ENCODE peak calls at places on chromosomes 2 and 18, in nine cellular contexts. X is bronchial epithelial cell, P is colonic mucosa, Z is endodermal cell, C is neural crest cell, Y is heart left ventricle, J is HFFc6, O is A549, N is cardiac muscle cell. K is an unnamed sample.

GRCh38 chr2:220006152-220006551 is 378.7 kb downstream of the SLC4A3 start:
- DNase-seq in X (no peak), P (no peak), Z (no peak), C (no peak), Y (no peak), J (no peak), O (no peak), N (peak; percentile 82), K (no peak)

GRCh38 chr18:70219688-70220087 is 14.2 kb upstream of the RTTN start:
- DNase-seq in X (peak; percentile 80), P (no peak), Z (no peak), C (no peak), Y (no peak), J (no peak), O (no peak), N (no peak), K (no peak)

GRCh38 chr2:239920616-239921365 is 104.4 kb downstream of the NDUFA10 start:
- DNase-seq in X (no peak), P (peak; percentile 9), Z (peak; percentile 26), C (no peak), Y (no peak), J (no peak), O (no peak), N (no peak), K (no peak)

GRCh38 chr18:61926532-61926931 is 33.7 kb upstream of the RNF152 start:
- DNase-seq in X (no peak), P (no peak), Z (no peak), C (no peak), Y (no peak), J (no peak), O (no peak), N (no peak), K (no peak)

GRCh38 chr2:223487447-223487846 is 114.7 kb downstream of the SCG2 start:
- DNase-seq in X (no peak), P (no peak), Z (no peak), C (no peak), Y (no peak), J (no peak), O (no peak), N (no peak), K (no peak)

GRCh38 chr18:31574359-31574758 is 17.3 kb upstream of the TTR start:
- DNase-seq in X (no peak), P (no peak), Z (no peak), C (no peak), Y (no peak), J (no peak), O (no peak), N (no peak), K (no peak)

GRCh38 chr18:13463526-13463925 is 245.0 kb downstream of the LDLRAD4 start:
- DNase-seq in X (no peak), P (no peak), Z (peak; percentile 22), C (no peak), Y (no peak), J (no peak), O (no peak), N (no peak), K (no peak)

GRCh38 chr2:172481507-172482262 is 54.3 kb downstream of the ITGA6 start:
- DNase-seq in X (no peak), P (no peak), Z (no peak), C (no peak), Y (no peak), J (no peak), O (no peak), N (no peak), K (no peak)

GRCh38 chr2:8514748-8515389 is 167.0 kb upstream of the ID2 start:
- DNase-seq in X (no peak), P (no peak), Z (no peak), C (no peak), Y (no peak), J (no peak), O (no peak), N (no peak), K (no peak)

GRCh38 chr2:191245046-191245868 is at the start of gene MYO1B:
- DNase-seq in X (peak; percentile 74), P (peak; percentile 82), Z (peak; percentile 94), C (peak; percentile 71), Y (peak; percentile 88), J (peak; percentile 45), O (peak; percentile 89), N (peak; percentile 90), K (peak; percentile 92)

GRCh38 chr2:237693281-237694039 is 66.1 kb downstream of the LRRFIP1 start:
- DNase-seq in X (peak; percentile 95), P (peak; percentile 54), Z (no peak), C (no peak), Y (no peak), J (peak; percentile 66), O (peak; percentile 69), N (no peak), K (no peak)

GRCh38 chr2:212644195-212644837 is 105.7 kb upstream of the ERBB4 start:
- DNase-seq in X (no peak), P (no peak), Z (peak; percentile 62), C (no peak), Y (peak; percentile 53), J (no peak), O (no peak), N (no peak), K (no peak)

GRCh38 chr2:222506230-222506934 is 82.0 kb downstream of the SGPP2 start:
- DNase-seq in X (no peak), P (no peak), Z (no peak), C (no peak), Y (no peak), J (no peak), O (no peak), N (no peak), K (no peak)

GRCh38 chr18:35474884-35475283 is 22.9 kb downstream of the INO80C start:
- DNase-seq in X (no peak), P (no peak), Z (no peak), C (no peak), Y (no peak), J (no peak), O (no peak), N (peak; percentile 49), K (no peak)

GRCh38 chr2:40199758-40200157 is 252.1 kb downstream of the SLC8A1 start:
- DNase-seq in X (no peak), P (no peak), Z (no peak), C (no peak), Y (no peak), J (no peak), O (no peak), N (peak; percentile 14), K (no peak)

GRCh38 chr2:215905691-215906090 is 107.7 kb downstream of the MREG start:
- DNase-seq in X (no peak), P (no peak), Z (no peak), C (no peak), Y (no peak), J (no peak), O (no peak), N (no peak), K (no peak)

GRCh38 chr2:188805229-188805628 is 168.9 kb upstream of the COL3A1 start:
- DNase-seq in X (no peak), P (no peak), Z (no peak), C (no peak), Y (no peak), J (no peak), O (no peak), N (no peak), K (no peak)

GRCh38 chr2:7355781-7356180 is 438.6 kb downstream of the RNF144A start:
- DNase-seq in X (no peak), P (no peak), Z (no peak), C (no peak), Y (no peak), J (no peak), O (no peak), N (no peak), K (no peak)

GRCh38 chr2:7356909-7357584 is 439.8 kb downstream of the RNF144A start:
- DNase-seq in X (no peak), P (no peak), Z (no peak), C (no peak), Y (no peak), J (no peak), O (no peak), N (no peak), K (peak; percentile 78)

GRCh38 chr2:7357993-7358392 is 440.8 kb downstream of the RNF144A start:
- DNase-seq in X (no peak), P (no peak), Z (no peak), C (no peak), Y (no peak), J (no peak), O (no peak), N (no peak), K (no peak)

GRCh38 chr2:7363906-7364305 is 446.7 kb downstream of the RNF144A start:
- DNase-seq in X (peak; percentile 8), P (no peak), Z (no peak), C (no peak), Y (no peak), J (no peak), O (peak; percentile 9), N (no peak), K (no peak)

GRCh38 chr2:7358865-7359264 is 441.7 kb downstream of the RNF144A start:
- DNase-seq in X (no peak), P (no peak), Z (peak; percentile 70), C (no peak), Y (no peak), J (no peak), O (no peak), N (no peak), K (no peak)
- TF ChIP-seq CTCF in X (no peak), P (no peak), Z (peak; percentile 54), C (no peak), Y (no peak), J (no peak), O (no peak), N (no peak), K (no peak)

GRCh38 chr2:214311031-214311533 is 99.8 kb upstream of the VWC2L start:
- DNase-seq in X (no peak), P (no peak), Z (peak; percentile 77), C (no peak), Y (no peak), J (no peak), O (peak; percentile 7), N (no peak), K (peak; percentile 11)
- TF ChIP-seq CTCF in X (peak; percentile 47), P (no peak), Z (peak; percentile 81), C (no peak), Y (no peak), J (peak; percentile 1), O (no peak), N (no peak), K (peak; percentile 31)

DNA sequence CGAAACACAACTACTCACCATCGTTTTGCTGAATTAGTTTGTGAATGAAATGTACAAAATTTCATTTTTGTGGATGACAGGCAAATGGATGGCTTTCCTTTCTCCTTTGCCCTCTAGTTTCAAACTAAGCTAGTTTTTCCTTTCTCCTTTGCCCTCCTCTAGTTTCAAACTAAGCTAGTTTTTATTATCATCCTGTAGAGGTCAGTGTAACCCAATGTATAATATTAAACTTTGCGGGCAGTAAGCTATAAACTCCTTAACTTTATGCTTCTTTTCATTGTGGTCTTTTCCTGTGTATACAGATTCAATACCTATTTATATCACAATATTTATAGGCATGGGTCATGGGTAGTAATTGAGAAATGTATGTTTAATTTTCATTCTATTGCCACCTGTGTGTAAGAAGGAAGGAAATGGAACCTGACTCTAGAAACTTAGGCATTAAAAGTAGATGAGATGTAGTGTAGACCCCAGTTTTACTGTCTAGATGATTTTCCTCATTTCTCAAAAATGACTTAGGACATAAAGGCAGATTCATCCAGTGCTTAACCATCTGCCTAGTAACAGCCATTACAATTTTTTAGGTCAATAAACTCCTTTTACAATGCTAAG is 58.1 kb downstream of the MAP3K19 start:
- DNase-seq in X (peak; percentile 28), P (no peak), Z (no peak), C (no peak), Y (no peak), J (peak; percentile 43), O (peak; percentile 40), N (peak; percentile 61), K (no peak)
- TF ChIP-seq CTCF in X (peak; percentile 39), P (peak; percentile 37), Z (peak; percentile 80), C (peak; percentile 68), Y (peak; percentile 34), J (peak; percentile 74), O (peak; percentile 70), N (peak; percentile 49), K (no peak)

GRCh38 chr2:181955010-181955409 is 30.6 kb upstream of the PPP1R1C start:
- DNase-seq in X (peak; percentile 91), P (no peak), Z (no peak), C (no peak), Y (no peak), J (peak; percentile 56), O (peak; percentile 54), N (peak; percentile 21), K (no peak)
- TF ChIP-seq CTCF in X (no peak), P (no peak), Z (no peak), C (no peak), Y (no peak), J (no peak), O (no peak), N (no peak), K (no peak)

K was measured in Calu3.